ENCODE peak calls at places on chromosomes 4 and X, in ten cellular contexts. T is thyroid gland, A is tibial nerve, U is stomach, P is uterus, B is adrenal gland, D is heart left ventricle, E is H1, W is transverse colon, G is spleen. R is an unnamed sample.

GRCh38 chrX:109889289-109890006 is 113.5 kb upstream of the TMEM164 start:
- DNase-seq in W (no peak), T (no peak), U (no peak), P (no peak), G (no peak), B (peak; percentile 5), E (no peak), A (no peak), D (no peak), R (no peak)

GRCh38 chr4:27194599-27194998 is 334.0 kb downstream of the STIM2 start:
- DNase-seq in D (no peak), U (no peak), T (no peak), E (no peak), G (no peak), P (no peak), A (no peak), B (no peak), W (no peak), R (no peak)

GRCh38 chrX:40849906-40850672 is 114.7 kb upstream of the MED14 start:
- DNase-seq in T (no peak), P (no peak), A (no peak), E (no peak), G (no peak), W (no peak), D (no peak), U (no peak), B (no peak), R (no peak)

GRCh38 chr4:143384381-143384994 is 47.8 kb downstream of the GAB1 start:
- DNase-seq in U (no peak), W (no peak), B (peak; percentile 33), P (no peak), T (no peak), D (no peak), E (no peak), G (no peak), A (no peak), R (no peak)

GRCh38 chr4:87579478-87579877 is 28.9 kb upstream of the DSPP start:
- DNase-seq in D (no peak), U (no peak), A (no peak), B (no peak), W (no peak), T (no peak), E (no peak), G (no peak), P (no peak), R (no peak)

GRCh38 chrX:45697591-45697990 is 496.9 kb upstream of the DIPK2B start:
- DNase-seq in E (no peak), A (no peak), P (no peak), W (no peak), U (no peak), D (no peak), T (no peak), B (no peak), G (no peak), R (no peak)

GRCh38 chr4:138749303-138749702 is 266.3 kb upstream of the NOCT start:
- DNase-seq in W (no peak), B (no peak), U (no peak), A (no peak), D (no peak), E (no peak), G (no peak), T (no peak), P (no peak), R (no peak)

GRCh38 chr4:3340703-3341088 is 47.9 kb downstream of the RGS12 start:
- DNase-seq in G (no peak), D (peak; percentile 26), W (no peak), A (no peak), T (peak; percentile 98), E (no peak), U (peak; percentile 85), P (no peak), B (no peak), R (peak; percentile 68)

GRCh38 chrX:35015627-35016026 is 73.0 kb downstream of the FAM47B start:
- DNase-seq in E (no peak), D (no peak), T (no peak), B (no peak), P (no peak), A (no peak), G (no peak), W (no peak), U (no peak), R (no peak)

GRCh38 chr4:38924266-38924827 is 56.7 kb downstream of the FAM114A1 start:
- DNase-seq in W (no peak), A (no peak), B (no peak), T (no peak), G (no peak), D (no peak), U (no peak), P (no peak), E (no peak), R (no peak)

GRCh38 chrX:147912093-147912801 is 528 bp downstream of the FMR1 start:
- DNase-seq in P (peak; percentile 29), G (peak; percentile 89), B (peak; percentile 22), T (peak; percentile 29), U (peak; percentile 29), W (peak; percentile 24), E (no peak), D (peak; percentile 29), A (peak; percentile 13), R (peak; percentile 6)

GRCh38 chrX:8955521-8955920 is 78.4 kb downstream of the FAM9B start:
- DNase-seq in P (no peak), A (no peak), G (no peak), U (no peak), T (no peak), D (no peak), B (no peak), W (no peak), E (no peak), R (no peak)

GRCh38 chr4:152316969-152317368 is 218.9 kb downstream of the FBXW7 start:
- DNase-seq in D (no peak), G (no peak), U (no peak), B (no peak), T (peak; percentile 40), A (no peak), P (no peak), E (no peak), W (no peak), R (no peak)

GRCh38 chr4:47106561-47106960 is 75.2 kb downstream of the GABRB1 start:
- DNase-seq in B (no peak), T (no peak), G (no peak), U (no peak), P (no peak), D (no peak), E (no peak), A (no peak), W (no peak), R (no peak)

GRCh38 chr4:76549765-76550164 is 114.7 kb downstream of the SHROOM3 start:
- DNase-seq in E (no peak), W (no peak), U (no peak), A (no peak), B (no peak), D (no peak), P (no peak), T (no peak), G (no peak), R (no peak)

GRCh38 chr4:7060346-7061150 is 7.3 kb downstream of the GRPEL1 start:
- DNase-seq in W (no peak), P (no peak), U (no peak), B (no peak), E (no peak), G (no peak), A (no peak), T (no peak), D (no peak), R (no peak)

GRCh38 chrX:13666836-13667235 is 13.9 kb downstream of the TCEANC start:
- DNase-seq in D (peak; percentile 21), P (no peak), W (no peak), U (no peak), T (peak; percentile 70), B (peak; percentile 68), G (no peak), A (no peak), E (no peak), R (no peak)

GRCh38 chr4:108794136-108794535 is 31.3 kb upstream of the ETNPPL start:
- DNase-seq in D (no peak), B (no peak), G (no peak), W (no peak), T (no peak), E (no peak), P (no peak), U (no peak), A (no peak), R (no peak)

GRCh38 chrX:109760241-109760921 is 27.3 kb upstream of the ACSL4 start:
- DNase-seq in D (no peak), U (no peak), E (no peak), P (no peak), B (no peak), T (no peak), W (no peak), A (no peak), G (no peak), R (no peak)

GRCh38 chrX:150907474-150907873 is 9.0 kb upstream of the CD99L2 start:
- DNase-seq in T (no peak), P (no peak), A (no peak), D (peak; percentile 65), U (no peak), E (no peak), W (no peak), G (no peak), B (no peak), R (no peak)

GRCh38 chr4:138158746-138159297 is 83.3 kb downstream of the SLC7A11 start:
- DNase-seq in P (no peak), B (no peak), E (no peak), T (no peak), G (no peak), A (no peak), W (no peak), D (no peak), U (no peak), R (no peak)

GRCh38 chr4:139955600-139955999 is 198.4 kb downstream of the MAML3 start:
- DNase-seq in G (no peak), A (no peak), D (no peak), P (no peak), B (no peak), W (no peak), U (no peak), T (no peak), E (no peak), R (no peak)
- H3K27ac ChIP-seq in G (no peak overlapping the region), A (no peak overlapping the region), D (no peak overlapping the region), P (peak overlapping the region; percentile 79), B (peak overlapping the region; percentile 47), W (no peak overlapping the region), U (no peak overlapping the region), T (no peak overlapping the region), E (no peak overlapping the region), R (no peak overlapping the region)

GRCh38 chr4:40231464-40231863 is 34.6 kb downstream of the RHOH start:
- DNase-seq in A (no peak), E (no peak), W (no peak), P (no peak), U (no peak), T (no peak), B (no peak), G (no peak), D (no peak), R (no peak)
- H3K4me1 ChIP-seq in A (no peaks in the 10 kb centered on the region), E (peaks cover 3% of the 10 kb centered on the region), W (no peaks in the 10 kb centered on the region), P (no peaks in the 10 kb centered on the region), U (no peaks in the 10 kb centered on the region), T (no peaks in the 10 kb centered on the region), B (no peaks in the 10 kb centered on the region), G (peaks cover 31% of the 10 kb centered on the region), D (no peaks in the 10 kb centered on the region), R (no peaks in the 10 kb centered on the region)

GRCh38 chr4:185564355-185564754 is 29.0 kb upstream of the PDLIM3 start:
- DNase-seq in P (no peak), G (no peak), U (no peak), B (no peak), A (no peak), E (no peak), D (no peak), T (no peak), W (no peak), R (no peak)
- TF ChIP-seq POLR2A in P (no peak), G (no peak), U (no peak), B (no peak), A (no peak), E (no peak), D (no peak), T (no peak), W (no peak), R (no peak)

GRCh38 chr4:147137280-147137679 is 191.6 kb upstream of the TTC29 start:
- DNase-seq in B (no peak), W (no peak), P (no peak), D (no peak), G (no peak), U (no peak), E (no peak), T (no peak), A (no peak), R (no peak)
- H3K27ac ChIP-seq in B (peak overlapping the region; percentile 34), W (no peak overlapping the region), P (peak overlapping the region; percentile 52), D (peak overlapping the region; percentile 51), G (peak overlapping the region; percentile 65), U (peak overlapping the region; percentile 26), E (no peak overlapping the region), T (peak overlapping the region; percentile 76), A (no peak overlapping the region), R (no peak overlapping the region)

R was measured in prostate gland.